ENCODE peak calls at places on chromosomes 7 and 10, in seven cellular contexts. O is brain microvascular endothelial cell; G is HEK293T; W is stimulated activated CD8-positive, alpha-beta memory T cell treated with anti-CD3 and anti-CD28 coated beads, Interleukin-15, amount 100 ng/mL, for 24 hours; B is SHP77; H is RCC 7860; R is left kidney. L is an unnamed sample.

GRCh38 chr10:121559321-121559720 is 38.9 kb downstream of the FGFR2 start:
- DNase-seq in O (no peak), G (no peak), W (no peak), B (no peak), H (no peak), R (peak; percentile 81), L (no peak)

GRCh38 chr10:100008708-100009282 is 952 bp downstream of the DNMBP start:
- DNase-seq in O (no peak), G (no peak), W (no peak), B (no peak), H (no peak), R (no peak), L (no peak)

GRCh38 chr7:98470131-98470985 is 69.5 kb upstream of the BAIAP2L1 start:
- DNase-seq in O (no peak), G (no peak), W (no peak), B (no peak), H (no peak), R (peak; percentile 89), L (peak; percentile 81)

GRCh38 chr10:93515963-93516450 is 19.6 kb downstream of the CEP55 start:
- DNase-seq in O (no peak), G (no peak), W (no peak), B (no peak), H (no peak), R (no peak), L (no peak)

GRCh38 chr10:133379152-133379800 is at the start of gene PAOX:
- DNase-seq in O (no peak), G (peak; percentile 78), W (no peak), B (no peak), H (peak; percentile 42), R (peak; percentile 86), L (peak; percentile 79)

GRCh38 chr7:135743907-135744789 is 4.5 kb downstream of the FAM180A start:
- DNase-seq in O (no peak), G (no peak), W (no peak), B (peak; percentile 21), H (no peak), R (no peak), L (no peak)

GRCh38 chr7:74449144-74449543 is 4.6 kb upstream of the GTF2IRD1 start:
- DNase-seq in O (no peak), G (no peak), W (no peak), B (no peak), H (no peak), R (no peak), L (no peak)

GRCh38 chr7:157413881-157414701 is 77.3 kb downstream of the DNAJB6 start:
- DNase-seq in O (no peak), G (no peak), W (no peak), B (no peak), H (no peak), R (no peak), L (no peak)

GRCh38 chr7:125126376-125126775 is 196.8 kb upstream of the POT1 start:
- DNase-seq in O (no peak), G (no peak), W (no peak), B (no peak), H (no peak), R (peak; percentile 32), L (no peak)

GRCh38 chr10:114646426-114646825 is 11.6 kb downstream of the ABLIM1 start:
- DNase-seq in O (no peak), G (no peak), W (no peak), B (no peak), H (no peak), R (no peak), L (no peak)